ENCODE peak calls at places on chromosomes 2 and 18, in five cellular contexts. K is A673, I is tibial artery, D is left ventricle myocardium inferior, J is adrenal gland. W is an unnamed sample.

GRCh38 chr2:176140520-176141317 is 10.6 kb upstream of the HOXD4 start:
- DNase-seq in K (peak), I (peak), D (peak), J (peak), W (peak)

GRCh38 chr2:218569661-218570500 is 1.2 kb downstream of the CNOT9 start:
- DNase-seq in K (peak), I (no peak), D (peak), J (peak), W (peak)

GRCh38 chr18:52426462-52426861 is 86.5 kb downstream of the DCC start:
- DNase-seq in K (no peak), I (no peak), D (no peak), J (no peak), W (no peak)

GRCh38 chr2:215136669-215137328 is 1.6 kb downstream of the ABCA12 start:
- DNase-seq in K (peak), I (no peak), D (no peak), J (no peak), W (peak)

GRCh38 chr18:11976882-11977281 is 4.4 kb upstream of the IMPA2 start:
- DNase-seq in K (peak), I (no peak), D (no peak), J (no peak), W (no peak)

GRCh38 chr2:169131587-169132512 is 62.5 kb downstream of the DHRS9 start:
- DNase-seq in K (peak), I (no peak), D (no peak), J (no peak), W (peak)

GRCh38 chr2:40310303-40310702 is 141.6 kb downstream of the SLC8A1 start:
- DNase-seq in K (no peak), I (no peak), D (no peak), J (no peak), W (no peak)

GRCh38 chr2:218307415-218308090 is 15.2 kb upstream of the TMBIM1 start:
- DNase-seq in K (no peak), I (no peak), D (no peak), J (no peak), W (no peak)

GRCh38 chr18:48955528-48956261 is 4.9 kb upstream of the SMAD7 start:
- DNase-seq in K (no peak), I (peak), D (no peak), J (peak), W (no peak)

GRCh38 chr2:170391018-170391417 is 213.1 kb downstream of the MYO3B start:
- DNase-seq in K (peak), I (no peak), D (no peak), J (no peak), W (no peak)

GRCh38 chr2:170396799-170397459 is 219.0 kb downstream of the MYO3B start:
- DNase-seq in K (peak), I (no peak), D (no peak), J (no peak), W (peak)

GRCh38 chr2:170393861-170394498 is 216.0 kb downstream of the MYO3B start:
- DNase-seq in K (no peak), I (no peak), D (no peak), J (no peak), W (no peak)

DNA sequence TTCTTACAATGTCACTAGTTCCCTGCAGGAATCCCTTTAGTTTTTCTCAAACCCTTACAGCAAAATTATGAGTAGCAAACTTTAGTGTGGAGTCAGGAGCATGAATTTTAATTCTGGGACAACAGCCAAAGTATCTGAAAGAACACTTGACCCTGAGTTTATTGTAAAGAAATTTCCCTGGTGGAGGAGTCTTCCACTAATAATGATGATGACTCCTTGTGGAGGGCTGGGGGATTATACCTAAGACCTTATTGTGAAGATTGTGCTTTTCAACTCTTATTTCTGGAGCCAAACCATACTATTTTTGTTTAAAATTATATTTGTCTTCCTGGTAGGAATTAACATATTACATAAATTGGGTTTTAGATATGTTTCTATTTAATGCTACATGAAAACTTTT is 217.0 kb downstream of the MYO3B start:
- DNase-seq in K (peak), I (no peak), D (no peak), J (no peak), W (peak)
- TF ChIP-seq CTCF in K (peak), I (no peak), D (no peak), J (no peak), W (no peak)

GRCh38 chr2:96895709-96896651 is 26.1 kb upstream of the SEMA4C start:
- DNase-seq in K (no peak), I (no peak), D (no peak), J (no peak), W (peak)

GRCh38 chr2:96891591-96892333 is 21.9 kb upstream of the SEMA4C start:
- DNase-seq in K (no peak), I (no peak), D (no peak), J (no peak), W (no peak)

GRCh38 chr2:96893289-96894150 is 23.6 kb upstream of the SEMA4C start:
- DNase-seq in K (no peak), I (no peak), D (no peak), J (no peak), W (no peak)

GRCh38 chr2:96895032-96895708 is 25.3 kb upstream of the SEMA4C start:
- DNase-seq in K (no peak), I (no peak), D (no peak), J (no peak), W (no peak)

DNA sequence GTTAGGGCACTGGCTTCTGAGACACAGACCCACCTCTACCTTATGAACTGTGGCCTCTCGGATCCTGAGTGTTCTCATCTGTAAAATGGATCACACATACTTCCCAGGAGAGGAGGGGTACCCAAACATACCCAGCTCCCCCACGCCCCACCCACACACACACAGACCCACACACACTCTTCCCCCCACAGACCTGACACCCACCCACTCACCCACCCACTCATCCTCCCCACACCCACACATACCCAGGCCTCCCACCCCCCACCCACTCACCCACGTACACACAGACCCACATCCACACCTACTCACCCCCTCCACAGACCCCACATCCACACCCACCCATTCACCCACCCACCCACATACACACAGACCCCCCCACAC is 24.3 kb upstream of the SEMA4C start:
- DNase-seq in K (no peak), I (no peak), D (no peak), J (no peak), W (no peak)
- H3K27ac ChIP-seq in K (no peak), I (no peak), D (no peak), J (no peak), W (no peak)

GRCh38 chr2:178482437-178482836 is 2.2 kb downstream of the PLEKHA3 start:
- DNase-seq in K (peak), I (no peak), D (no peak), J (no peak), W (no peak)
- TF ChIP-seq CTCF in K (no peak), I (no peak), D (no peak), J (no peak), W (no peak)

GRCh38 chr2:53939656-53940055 is 31.1 kb downstream of the PSME4 start:
- DNase-seq in K (no peak), I (no peak), D (no peak), J (no peak), W (no peak)
- H3K27ac ChIP-seq in K (peak), I (no peak), D (no peak), J (no peak), W (no peak)

DNA sequence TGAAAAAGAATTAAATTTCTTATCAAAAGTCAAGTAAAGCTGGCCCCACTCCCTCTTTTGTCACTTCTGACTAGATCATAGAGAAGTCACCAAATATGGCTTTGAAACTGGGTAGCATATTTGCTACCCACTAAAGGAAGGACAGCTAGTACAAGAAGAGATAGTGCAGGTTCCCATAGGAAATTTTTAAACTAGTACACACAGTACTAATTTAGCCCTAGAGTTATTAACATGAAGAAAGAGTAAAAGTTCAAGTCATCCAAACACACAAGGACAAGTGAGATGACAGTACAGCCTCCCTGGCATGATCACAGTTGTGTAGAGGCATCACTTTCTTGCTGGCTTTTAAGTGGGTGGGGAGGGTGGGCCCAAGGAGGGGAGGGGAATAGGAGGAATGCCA is 100.9 kb downstream of the IRS1 start:
- DNase-seq in K (no peak), I (no peak), D (no peak), J (no peak), W (no peak)
- TF ChIP-seq CTCF in K (no peak), I (no peak), D (no peak), J (no peak), W (no peak)

GRCh38 chr2:38190542-38191218 is 114.7 kb upstream of the CYP1B1 start:
- DNase-seq in K (no peak), I (no peak), D (no peak), J (no peak), W (no peak)

GRCh38 chr2:38192046-38192445 is 116.1 kb upstream of the CYP1B1 start:
- DNase-seq in K (no peak), I (no peak), D (no peak), J (no peak), W (no peak)

GRCh38 chr2:38191516-38191915 is 115.6 kb upstream of the CYP1B1 start:
- DNase-seq in K (no peak), I (no peak), D (no peak), J (no peak), W (no peak)

GRCh38 chr2:38184964-38185603 is 109.1 kb upstream of the CYP1B1 start:
- DNase-seq in K (peak), I (no peak), D (no peak), J (no peak), W (peak)

GRCh38 chr2:38187416-38188127 is 111.6 kb upstream of the CYP1B1 start:
- DNase-seq in K (no peak), I (peak), D (peak), J (peak), W (no peak)
- H3K27ac ChIP-seq in K (no peak), I (peak), D (peak), J (peak), W (no peak)

DNA sequence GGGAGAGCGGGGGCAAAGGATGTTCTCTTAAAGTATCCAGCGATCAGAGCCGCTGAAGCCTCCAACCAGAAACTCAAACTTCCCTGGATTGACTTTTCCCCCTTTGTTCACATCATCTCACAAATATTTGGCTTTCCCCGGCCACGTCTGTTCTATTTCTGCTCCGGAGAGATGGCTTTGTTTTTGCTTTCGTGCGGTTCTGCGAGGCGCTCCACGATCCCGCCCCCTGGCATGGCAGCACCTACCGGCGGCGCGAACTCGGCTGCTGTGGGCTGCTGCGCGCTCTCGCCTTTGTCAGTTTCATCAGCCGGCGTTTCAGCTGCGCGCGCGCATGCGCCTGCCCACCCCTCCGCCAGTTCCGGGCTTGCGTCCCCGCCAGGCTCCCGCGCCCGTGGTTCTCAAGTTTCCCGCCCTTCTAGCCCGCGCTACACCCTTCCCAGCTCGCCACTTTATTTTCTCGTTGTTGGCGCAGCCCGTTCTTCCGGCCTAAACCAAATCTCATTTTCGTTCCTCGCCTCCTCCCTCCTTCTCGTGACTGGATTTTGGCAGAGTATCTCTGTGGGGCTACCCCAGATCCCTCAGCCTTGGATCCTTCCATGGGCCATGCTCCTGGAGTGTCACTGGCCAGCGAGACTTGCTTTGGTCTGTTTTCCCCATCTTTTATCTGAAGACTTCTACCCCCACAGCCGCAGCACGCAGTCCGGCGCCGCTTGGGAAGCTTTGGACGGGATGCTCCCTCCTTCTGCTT is 98.0 kb downstream of the INSIG2 start:
- DNase-seq in K (peak), I (peak), D (peak), J (peak), W (peak)
- TF ChIP-seq CTCF in K (no peak), I (peak), D (peak), J (peak), W (no peak)

DNA sequence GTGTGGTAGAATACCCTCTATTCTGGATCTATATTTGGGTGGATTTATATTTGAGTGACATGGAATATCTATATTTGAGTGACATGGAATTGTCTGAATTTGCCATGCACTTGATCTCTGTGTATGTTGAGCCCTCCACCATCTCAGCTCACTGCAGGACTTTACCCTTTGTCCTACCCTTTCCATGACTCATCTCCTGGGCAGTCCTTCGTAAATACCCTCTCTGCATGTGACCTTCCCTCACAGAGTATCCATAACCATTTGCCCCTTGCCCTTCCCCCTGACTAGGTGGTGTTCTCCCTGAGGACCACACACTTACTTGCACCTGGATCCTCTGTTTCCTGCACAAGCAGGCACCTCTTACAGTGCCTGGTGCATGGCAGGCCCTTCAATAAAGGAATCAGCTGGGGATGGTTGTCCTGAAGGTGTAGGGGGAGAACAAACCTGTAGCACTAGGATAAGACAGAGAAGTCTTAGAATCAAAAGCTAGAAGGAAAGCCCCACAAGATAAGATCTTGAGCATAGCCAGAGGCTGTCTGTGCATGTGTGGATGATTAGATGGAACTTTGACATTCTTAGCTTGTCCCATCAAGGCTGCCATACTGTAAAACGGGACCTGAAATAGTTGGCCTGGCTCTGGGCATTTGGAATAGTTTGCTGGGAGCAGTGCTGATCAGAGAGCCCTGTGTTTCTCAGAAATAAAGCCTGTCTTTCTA is 230.4 kb downstream of the FHOD3 start:
- DNase-seq in K (no peak), I (no peak), D (no peak), J (no peak), W (no peak)
- H3K27ac ChIP-seq in K (no peak), I (no peak), D (peak), J (no peak), W (no peak)

DNA sequence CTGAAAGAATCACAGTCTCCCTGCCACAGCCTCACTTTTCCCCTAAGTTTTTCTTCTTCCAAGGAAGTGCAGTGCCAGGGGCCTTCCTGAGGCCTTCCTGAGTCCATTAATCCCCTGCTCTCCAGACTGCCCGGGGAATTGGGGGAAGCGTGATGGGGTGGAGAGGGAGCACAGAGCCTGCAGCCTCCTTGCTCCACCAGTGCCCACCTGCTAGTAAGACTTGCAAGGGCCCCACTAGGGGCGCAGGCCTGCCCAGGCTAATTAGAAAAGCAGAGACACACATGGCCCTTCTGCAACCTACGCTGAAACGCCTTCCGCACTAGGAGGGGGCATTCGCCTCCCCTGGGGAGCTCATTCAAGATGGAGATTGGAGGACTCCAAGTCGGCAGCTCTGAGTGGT is 110.6 kb downstream of the MRO start:
- DNase-seq in K (no peak), I (no peak), D (no peak), J (no peak), W (no peak)
- TF ChIP-seq CTCF in K (no peak), I (no peak), D (no peak), J (no peak), W (no peak)